ENCODE peak calls at places on chromosomes 12 and 14, in four cellular contexts. O, A, V and N are unnamed samples.

GRCh38 chr14:94100847-94101246 is 9.7 kb upstream of the IFI27 start:
- DNase-seq in V (no peak), A (no peak), O (no peak), N (no peak)

GRCh38 chr12:3022411-3022810 is 54.8 kb upstream of the TSPAN9 start:
- DNase-seq in O (no peak), V (no peak), A (no peak), N (no peak)

GRCh38 chr12:12612403-12612802 is 727 bp downstream of the CREBL2 start:
- DNase-seq in V (peak; percentile 28), A (no peak), O (no peak), N (peak; percentile 60)

GRCh38 chr14:72924332-72924731 is 1.9 kb upstream of the DCAF4 start:
- DNase-seq in O (no peak), V (peak; percentile 66), A (no peak), N (peak; percentile 40)

GRCh38 chr12:122721057-122721545 is 4.5 kb upstream of the HCAR3 start:
- DNase-seq in V (no peak), O (peak; percentile 67), A (no peak), N (no peak)

GRCh38 chr14:85093631-85094330 is 436.2 kb upstream of the FLRT2 start:
- DNase-seq in V (no peak), O (no peak), A (no peak), N (no peak)

GRCh38 chr14:60482743-60483142 is 3.1 kb downstream of the C14orf39 start:
- DNase-seq in O (no peak), V (no peak), A (no peak), N (no peak)

GRCh38 chr12:132550830-132551229 is 59.6 kb downstream of the LRCOL1 start:
- DNase-seq in V (no peak), A (no peak), O (no peak), N (no peak)

GRCh38 chr12:124321040-124321481 is 26.2 kb downstream of the RFLNA start:
- DNase-seq in O (peak; percentile 24), A (peak; percentile 87), V (peak; percentile 72), N (peak; percentile 77)
- TF ChIP-seq USF1 in O (no peak), A (no peak), V (no peak), N (no peak)

GRCh38 chr12:31234053-31234835 is 91.7 kb downstream of the SINHCAF start:
- DNase-seq in A (no peak), V (no peak), O (no peak), N (no peak)

GRCh38 chr12:31233061-31233730 is 92.8 kb downstream of the SINHCAF start:
- DNase-seq in O (no peak), V (no peak), A (no peak), N (no peak)

GRCh38 chr12:31235868-31236395 is 90.0 kb downstream of the SINHCAF start:
- DNase-seq in A (no peak), O (no peak), V (no peak), N (no peak)

GRCh38 chr12:31236998-31237637 is 88.8 kb downstream of the SINHCAF start:
- DNase-seq in O (peak; percentile 25), V (no peak), A (no peak), N (no peak)

DNA sequence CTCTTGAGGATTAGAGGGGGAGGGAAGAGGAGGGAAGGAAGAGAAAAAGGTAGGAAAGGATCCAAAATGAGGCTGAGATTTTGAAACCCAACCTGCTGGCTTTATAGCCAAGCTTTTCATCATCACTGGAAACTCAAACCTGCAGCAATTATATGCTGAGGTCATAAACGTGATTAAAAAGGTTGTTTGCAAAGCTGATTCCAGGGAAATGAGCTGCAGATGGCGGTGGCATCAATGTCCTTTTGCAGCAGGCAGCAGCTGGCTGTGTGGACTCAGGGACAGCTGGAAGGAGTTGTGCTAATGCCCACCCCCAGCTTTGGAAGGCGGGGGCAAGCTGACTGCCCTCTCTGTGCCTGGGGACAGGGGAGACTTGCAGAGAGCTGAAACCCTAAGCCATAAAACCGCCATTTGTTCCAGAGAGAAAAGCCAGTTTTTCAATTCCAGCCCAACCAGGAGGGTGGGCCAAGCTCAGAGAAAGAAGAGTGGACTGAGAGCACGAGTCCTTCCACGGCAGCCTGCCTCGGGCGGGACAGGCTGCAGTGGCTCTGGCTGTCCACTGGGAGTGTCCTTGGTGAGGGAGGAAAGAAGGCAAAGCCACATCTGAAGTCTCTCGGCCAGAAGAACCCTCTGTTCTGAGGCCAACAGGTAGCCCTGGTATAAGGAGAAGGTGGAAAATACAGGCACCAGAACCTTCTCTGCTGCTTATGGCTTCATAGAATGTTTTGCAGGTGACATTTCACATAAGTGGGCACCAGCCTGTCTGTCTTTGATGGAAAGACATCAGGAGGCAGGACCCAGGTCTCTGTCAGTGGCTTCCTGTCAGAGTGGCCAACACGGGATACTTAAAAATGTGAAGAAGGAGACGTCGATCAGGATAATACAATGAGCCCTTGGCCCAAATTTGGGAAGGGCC is 90.7 kb downstream of the SINHCAF start:
- DNase-seq in A (peak; percentile 61), O (no peak), V (peak; percentile 37), N (peak; percentile 68)
- TF ChIP-seq USF1 in A (no peak), O (no peak), V (no peak), N (no peak)

DNA sequence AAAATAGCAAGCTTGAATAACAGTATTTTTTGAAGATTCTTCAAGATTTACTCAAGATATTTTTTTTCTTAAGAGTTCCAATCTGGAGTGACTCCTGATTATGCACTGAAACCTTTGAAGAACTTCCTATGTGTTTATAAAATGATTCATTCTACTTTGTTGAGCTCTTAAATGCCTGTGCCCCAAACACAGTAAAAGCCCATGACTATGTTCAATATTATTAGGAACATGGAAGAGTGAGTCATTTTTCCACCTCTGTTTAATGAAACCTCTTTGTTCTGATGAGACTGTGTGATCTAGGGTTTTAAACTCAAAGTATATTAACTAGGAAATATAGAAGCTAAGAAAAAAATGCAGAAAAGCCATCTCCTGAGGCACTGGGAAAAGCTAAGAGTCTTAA is 415.0 kb upstream of the FBXO33 start:
- DNase-seq in V (no peak), A (no peak), O (no peak), N (no peak)
- TF ChIP-seq USF1 in V (no peak), A (no peak), O (no peak), N (no peak)

DNA sequence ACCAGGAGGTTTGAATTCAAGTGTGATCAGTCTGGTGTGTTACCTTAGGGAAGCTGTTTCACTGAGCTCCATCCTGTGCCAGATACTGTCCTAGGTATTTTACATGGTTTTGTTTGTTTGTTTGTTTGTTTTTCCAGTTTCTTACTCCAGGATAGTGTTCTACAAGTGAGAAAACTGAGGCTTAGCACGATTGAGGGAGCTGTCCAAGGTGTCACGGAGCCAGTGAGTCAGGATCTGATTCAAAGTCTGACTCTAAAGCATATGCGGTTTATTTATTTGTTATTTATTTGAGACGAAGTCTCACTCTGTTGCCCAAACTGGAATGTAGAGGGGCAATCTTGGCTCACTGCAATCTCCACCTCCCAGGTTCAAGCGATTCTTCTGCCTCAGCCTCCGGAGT is 79.7 kb upstream of the GNG2 start:
- DNase-seq in V (no peak), O (no peak), A (no peak), N (no peak)
- TF ChIP-seq USF1 in V (no peak), O (no peak), A (no peak), N (no peak)

DNA sequence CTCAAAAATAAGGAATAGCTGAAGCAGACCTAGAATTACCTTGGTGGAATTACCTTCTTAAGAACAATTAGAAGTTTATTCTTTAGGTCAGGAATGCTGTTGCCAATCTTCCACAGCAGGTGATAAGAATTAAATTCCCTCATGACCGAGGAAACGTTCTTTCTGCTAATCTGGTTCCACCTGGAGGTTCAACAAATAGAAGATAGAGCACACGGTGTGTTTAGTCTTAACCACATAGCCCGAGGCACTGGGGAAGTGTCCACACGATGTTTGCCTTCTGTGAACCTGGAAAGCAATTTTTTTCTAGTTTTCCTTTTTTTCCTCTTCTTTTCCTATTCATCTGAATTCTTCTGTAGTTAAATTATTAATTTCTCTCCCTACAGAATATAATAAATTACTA is 906.9 kb downstream of the NRXN3 start:
- DNase-seq in A (no peak), O (no peak), V (no peak), N (no peak)
- TF ChIP-seq USF1 in A (no peak), O (no peak), V (no peak), N (no peak)

GRCh38 chr14:52111583-52111982 is 42.7 kb upstream of the NID2 start:
- DNase-seq in A (no peak), V (no peak), O (no peak), N (no peak)

GRCh38 chr14:52112336-52113018 is 43.6 kb upstream of the NID2 start:
- DNase-seq in V (no peak), A (no peak), O (no peak), N (no peak)

GRCh38 chr14:52115286-52115685 is 46.4 kb upstream of the NID2 start:
- DNase-seq in A (no peak), O (no peak), V (no peak), N (no peak)

GRCh38 chr14:52106853-52107252 is 38.0 kb upstream of the NID2 start:
- DNase-seq in A (no peak), O (no peak), V (no peak), N (no peak)

GRCh38 chr14:52110441-52111086 is 41.7 kb upstream of the NID2 start:
- DNase-seq in O (no peak), A (no peak), V (no peak), N (no peak)
- TF ChIP-seq USF1 in O (no peak), A (no peak), V (no peak), N (no peak)

DNA sequence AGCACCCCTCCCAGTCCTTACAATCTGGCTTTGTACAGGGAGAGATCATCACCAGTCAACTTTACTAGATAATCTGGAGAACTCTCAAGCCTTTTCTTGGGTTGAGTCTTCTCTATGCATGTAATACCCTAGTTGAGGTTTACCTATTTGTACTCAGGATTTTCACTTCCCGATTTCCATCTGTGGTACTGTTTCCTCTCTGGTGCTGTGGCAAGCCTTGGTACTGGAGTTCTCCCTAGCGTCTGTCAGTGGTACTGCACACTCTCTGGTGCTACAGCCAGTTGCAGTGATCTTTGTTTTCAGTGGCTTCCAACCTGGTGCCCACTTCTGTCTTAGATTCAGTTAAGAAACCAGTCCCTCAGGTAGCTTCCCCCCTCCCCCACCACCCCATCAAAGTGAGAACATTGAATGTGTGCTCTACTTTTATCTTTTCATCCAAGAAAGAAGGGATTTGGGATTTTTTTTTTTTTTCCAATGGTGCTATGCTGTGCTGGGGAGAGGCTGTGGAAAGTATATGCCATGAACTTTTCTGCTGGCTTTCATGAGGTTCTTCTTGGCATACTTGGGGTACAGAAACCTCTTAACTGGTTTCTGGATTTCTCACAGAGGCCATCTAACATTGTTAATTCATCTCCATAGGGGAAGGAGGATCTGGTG is 69.4 kb upstream of the EVL start:
- DNase-seq in V (peak; percentile 42), O (peak; percentile 89), A (peak; percentile 83), N (peak; percentile 42)
- TF ChIP-seq USF1 in V (no peak), O (no peak), A (no peak), N (no peak)

DNA sequence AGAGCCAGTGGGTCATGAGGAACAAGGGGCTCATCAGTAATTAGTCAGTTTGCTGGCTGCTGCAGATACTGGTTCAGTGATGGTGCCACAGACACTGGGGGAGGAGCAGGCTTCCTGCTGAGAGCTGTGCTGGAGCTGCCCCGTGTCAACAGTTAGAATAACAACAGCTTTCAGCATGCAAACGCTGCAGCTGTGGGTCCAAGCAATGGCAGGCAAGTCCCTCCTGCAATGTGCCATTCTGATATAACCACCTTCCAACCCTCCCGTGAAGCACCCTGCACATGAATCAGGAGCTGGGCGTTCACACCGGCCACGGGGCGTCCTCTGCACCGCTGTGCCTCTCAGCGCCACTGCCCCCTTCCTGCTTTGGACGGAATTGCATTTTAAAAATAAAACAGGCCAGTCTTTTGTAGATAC is 258.4 kb upstream of the SFSWAP start:
- DNase-seq in O (no peak), A (peak; percentile 65), V (peak; percentile 65), N (no peak)
- TF ChIP-seq USF1 in O (no peak), A (no peak), V (no peak), N (no peak)